ENCODE peak calls at places on chromosome 20, in four cellular contexts. One of them, this sample, is unnamed.

GRCh38 chr20:14775778-14776177 is 438.4 kb upstream of the FLRT3 start:
- DNase-seq in cardiac muscle cell: peak; percentile 35
- DNase-seq in body of pancreas: peak; percentile 22
- DNase-seq in HCT116: peak; percentile 8
- DNase-seq in this sample: no peak

GRCh38 chr20:53706511-53707031 is 112.9 kb upstream of the ZNF217 start:
- DNase-seq in cardiac muscle cell: peak; percentile 55
- DNase-seq in body of pancreas: no peak
- DNase-seq in HCT116: no peak
- DNase-seq in this sample: no peak

GRCh38 chr20:37925265-37926165 is 22.6 kb downstream of the VSTM2L start:
- DNase-seq in cardiac muscle cell: no peak
- DNase-seq in body of pancreas: no peak
- DNase-seq in HCT116: no peak
- DNase-seq in this sample: no peak

GRCh38 chr20:48821261-48821910 is 6.4 kb downstream of the PREX1 start:
- DNase-seq in cardiac muscle cell: no peak
- DNase-seq in body of pancreas: no peak
- DNase-seq in HCT116: no peak
- DNase-seq in this sample: no peak

GRCh38 chr20:46458891-46459750 is 52.7 kb upstream of the ELMO2 start:
- DNase-seq in cardiac muscle cell: peak; percentile 34
- DNase-seq in body of pancreas: peak; percentile 73
- DNase-seq in HCT116: no peak
- DNase-seq in this sample: peak; percentile 47

GRCh38 chr20:10040070-10040970 is 5.5 kb downstream of the ANKEF1 start:
- DNase-seq in cardiac muscle cell: peak; percentile 42
- DNase-seq in body of pancreas: no peak
- DNase-seq in HCT116: peak; percentile 50
- DNase-seq in this sample: no peak

GRCh38 chr20:14583413-14583812 is 246.0 kb upstream of the FLRT3 start:
- DNase-seq in cardiac muscle cell: no peak
- DNase-seq in body of pancreas: no peak
- DNase-seq in HCT116: peak; percentile 15
- DNase-seq in this sample: no peak

GRCh38 chr20:22890605-22891300 is 144.4 kb upstream of the SSTR4 start:
- DNase-seq in cardiac muscle cell: no peak
- DNase-seq in body of pancreas: no peak
- DNase-seq in HCT116: no peak
- DNase-seq in this sample: no peak

GRCh38 chr20:32501709-32502108 is 83.4 kb downstream of the NOL4L start:
- DNase-seq in cardiac muscle cell: peak; percentile 28
- DNase-seq in body of pancreas: no peak
- DNase-seq in HCT116: no peak
- DNase-seq in this sample: no peak

GRCh38 chr20:38033330-38034107 is at the start of the genes RPRD1B and TTI1:
- DNase-seq in cardiac muscle cell: peak; percentile 89
- DNase-seq in body of pancreas: peak; percentile 91
- DNase-seq in HCT116: peak; percentile 80
- DNase-seq in this sample: peak; percentile 97

GRCh38 chr20:3729811-3730550 is 2.5 kb upstream of the HSPA12B start:
- DNase-seq in cardiac muscle cell: no peak
- DNase-seq in body of pancreas: no peak
- DNase-seq in HCT116: no peak
- DNase-seq in this sample: no peak

GRCh38 chr20:38658879-38659612 is 57.4 kb downstream of the ARHGAP40 start:
- DNase-seq in cardiac muscle cell: peak; percentile 32
- DNase-seq in body of pancreas: peak; percentile 32
- DNase-seq in HCT116: peak; percentile 43
- DNase-seq in this sample: peak; percentile 16

GRCh38 chr20:37309941-37310590 is 20.6 kb downstream of the MANBAL start:
- DNase-seq in cardiac muscle cell: no peak
- DNase-seq in body of pancreas: no peak
- DNase-seq in HCT116: no peak
- DNase-seq in this sample: no peak

GRCh38 chr20:24135786-24136185 is 147.2 kb upstream of the GGTLC1 start:
- DNase-seq in cardiac muscle cell: no peak
- DNase-seq in body of pancreas: no peak
- DNase-seq in HCT116: no peak
- DNase-seq in this sample: no peak

GRCh38 chr20:45394221-45395113 is 13.6 kb upstream of the DBNDD2 start:
- DNase-seq in cardiac muscle cell: no peak
- DNase-seq in body of pancreas: no peak
- DNase-seq in HCT116: no peak
- DNase-seq in this sample: no peak

GRCh38 chr20:51525241-51526104 is 17.0 kb downstream of the NFATC2 start:
- DNase-seq in cardiac muscle cell: no peak
- DNase-seq in body of pancreas: no peak
- DNase-seq in HCT116: no peak
- DNase-seq in this sample: peak; percentile 81

GRCh38 chr20:21179796-21180195 is 53.9 kb downstream of the KIZ start:
- DNase-seq in cardiac muscle cell: peak; percentile 50
- DNase-seq in body of pancreas: no peak
- DNase-seq in HCT116: no peak
- DNase-seq in this sample: no peak

GRCh38 chr20:5770240-5770986 is 20.2 kb downstream of the SHLD1 start:
- DNase-seq in cardiac muscle cell: peak; percentile 21
- DNase-seq in body of pancreas: no peak
- DNase-seq in HCT116: no peak
- DNase-seq in this sample: no peak

GRCh38 chr20:11555510-11555909 is 362.2 kb upstream of the BTBD3 start:
- DNase-seq in cardiac muscle cell: no peak
- DNase-seq in body of pancreas: no peak
- DNase-seq in HCT116: no peak
- DNase-seq in this sample: no peak

GRCh38 chr20:576156-576555 is 32.6 kb upstream of the CSNK2A1 start:
- DNase-seq in cardiac muscle cell: no peak
- DNase-seq in body of pancreas: no peak
- DNase-seq in HCT116: no peak
- DNase-seq in this sample: no peak

GRCh38 chr20:24979036-24979960 is 13.3 kb downstream of the APMAP start:
- DNase-seq in cardiac muscle cell: no peak
- DNase-seq in body of pancreas: no peak
- DNase-seq in HCT116: no peak
- DNase-seq in this sample: no peak

GRCh38 chr20:32973077-32973717 is 31.0 kb downstream of the SUN5 start:
- DNase-seq in cardiac muscle cell: no peak
- DNase-seq in body of pancreas: no peak
- DNase-seq in HCT116: no peak
- DNase-seq in this sample: no peak

GRCh38 chr20:653590-654426 is 808 bp upstream of the SRXN1 start:
- DNase-seq in cardiac muscle cell: no peak
- DNase-seq in body of pancreas: peak; percentile 22
- DNase-seq in HCT116: no peak
- DNase-seq in this sample: no peak

GRCh38 chr20:61166324-61166723 is 85.7 kb upstream of the CDH4 start:
- DNase-seq in cardiac muscle cell: no peak
- DNase-seq in body of pancreas: no peak
- DNase-seq in HCT116: no peak
- DNase-seq in this sample: no peak

GRCh38 chr20:46139908-46140482 is 21.9 kb downstream of the CD40 start:
- DNase-seq in cardiac muscle cell: no peak
- DNase-seq in body of pancreas: no peak
- DNase-seq in HCT116: no peak
- DNase-seq in this sample: no peak

GRCh38 chr20:7985916-7986315 is 33.6 kb downstream of the TMX4 start:
- DNase-seq in cardiac muscle cell: no peak
- DNase-seq in body of pancreas: no peak
- DNase-seq in HCT116: no peak
- DNase-seq in this sample: no peak

GRCh38 chr20:31920275-31920855 is 31.5 kb downstream of the PDRG1 start:
- DNase-seq in cardiac muscle cell: no peak
- DNase-seq in body of pancreas: no peak
- DNase-seq in HCT116: no peak
- DNase-seq in this sample: no peak

GRCh38 chr20:10306440-10307358 is 88.1 kb downstream of the SNAP25 start:
- DNase-seq in cardiac muscle cell: peak; percentile 92
- DNase-seq in body of pancreas: no peak
- DNase-seq in HCT116: no peak
- DNase-seq in this sample: no peak

GRCh38 chr20:47455133-47456040 is 46.3 kb upstream of the NCOA3 start:
- DNase-seq in cardiac muscle cell: peak; percentile 36
- DNase-seq in body of pancreas: no peak
- DNase-seq in HCT116: no peak
- DNase-seq in this sample: no peak

GRCh38 chr20:9412309-9412708 is 102.1 kb upstream of the LAMP5 start:
- DNase-seq in cardiac muscle cell: no peak
- DNase-seq in body of pancreas: no peak
- DNase-seq in HCT116: no peak
- DNase-seq in this sample: no peak

GRCh38 chr20:33474097-33474846 is 15.6 kb upstream of the CBFA2T2 start:
- DNase-seq in cardiac muscle cell: peak; percentile 20
- DNase-seq in body of pancreas: no peak
- DNase-seq in HCT116: no peak
- DNase-seq in this sample: no peak

GRCh38 chr20:23340524-23340923 is 10.1 kb upstream of the NXT1 start:
- DNase-seq in cardiac muscle cell: peak; percentile 80
- DNase-seq in body of pancreas: no peak
- DNase-seq in HCT116: peak; percentile 54
- DNase-seq in this sample: peak; percentile 76

GRCh38 chr20:21102691-21103311 is 3.4 kb downstream of the LINC00237 start:
- DNase-seq in cardiac muscle cell: peak; percentile 31
- DNase-seq in body of pancreas: peak; percentile 47
- DNase-seq in HCT116: no peak
- DNase-seq in this sample: peak; percentile 66

DNA sequence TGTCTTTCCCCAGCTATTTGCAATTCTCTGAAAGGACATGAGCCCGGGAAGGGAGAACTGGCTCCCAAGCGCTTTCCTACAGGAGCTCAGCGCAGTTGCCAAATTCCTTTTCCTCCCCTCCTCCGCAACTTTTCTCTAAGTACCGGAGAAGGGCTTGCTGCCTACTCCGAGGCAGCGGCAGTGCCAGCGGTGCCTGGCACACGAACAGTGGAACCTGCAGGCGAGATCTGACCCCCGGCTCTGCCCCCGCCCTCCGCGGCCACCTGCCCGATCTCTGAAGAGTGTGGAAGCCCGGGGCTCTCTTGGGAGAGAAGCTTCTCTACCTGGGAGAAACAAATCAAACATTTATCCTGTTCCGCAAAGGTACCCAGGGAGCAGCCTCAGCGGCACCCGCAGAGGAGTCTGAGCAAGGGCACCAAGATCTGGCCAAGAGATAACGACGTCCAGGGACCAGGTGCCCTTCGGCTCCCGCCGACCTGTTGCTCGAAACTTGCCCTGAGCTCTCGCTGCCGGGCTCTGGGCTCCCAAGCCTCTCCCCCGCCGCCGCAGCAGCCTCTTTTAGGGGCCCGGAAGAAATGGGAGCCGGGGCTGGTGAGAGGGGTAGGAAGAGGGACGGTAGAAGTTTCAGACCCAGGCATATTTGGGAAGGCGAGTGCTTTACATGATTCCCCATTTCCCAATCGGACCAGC is 2.1 kb downstream of the CBLN4 start:
- DNase-seq in cardiac muscle cell: no peak
- DNase-seq in body of pancreas: no peak
- DNase-seq in HCT116: no peak
- DNase-seq in this sample: no peak
- H3K4me3 ChIP-seq in cardiac muscle cell: no peak overlapping the region
- H3K4me3 ChIP-seq in body of pancreas: no peak overlapping the region
- H3K4me3 ChIP-seq in HCT116: no peak overlapping the region
- H3K4me3 ChIP-seq in this sample: no peak overlapping the region

GRCh38 chr20:57713951-57714350 is 4.1 kb upstream of the PMEPA1 start:
- DNase-seq in cardiac muscle cell: no peak
- DNase-seq in body of pancreas: no peak
- DNase-seq in HCT116: no peak
- DNase-seq in this sample: peak; percentile 72

GRCh38 chr20:57713505-57713903 is 3.7 kb upstream of the PMEPA1 start:
- DNase-seq in cardiac muscle cell: no peak
- DNase-seq in body of pancreas: no peak
- DNase-seq in HCT116: no peak
- DNase-seq in this sample: no peak

GRCh38 chr20:57716202-57716601 is 6.4 kb upstream of the PMEPA1 start:
- DNase-seq in cardiac muscle cell: peak; percentile 20
- DNase-seq in body of pancreas: no peak
- DNase-seq in HCT116: no peak
- DNase-seq in this sample: no peak

GRCh38 chr20:57715268-57715904 is 5.6 kb upstream of the PMEPA1 start:
- DNase-seq in cardiac muscle cell: no peak
- DNase-seq in body of pancreas: no peak
- DNase-seq in HCT116: no peak
- DNase-seq in this sample: no peak

GRCh38 chr20:57714409-57715267 is 4.8 kb upstream of the PMEPA1 start:
- DNase-seq in cardiac muscle cell: peak; percentile 57
- DNase-seq in body of pancreas: no peak
- DNase-seq in HCT116: no peak
- DNase-seq in this sample: no peak
- H3K27ac ChIP-seq in cardiac muscle cell: no peak overlapping the region
- H3K27ac ChIP-seq in body of pancreas: peak overlapping the region; percentile 40
- H3K27ac ChIP-seq in HCT116: no peak overlapping the region
- H3K27ac ChIP-seq in this sample: peak overlapping the region; percentile 92

GRCh38 chr20:62479218-62479617 is 3.4 kb upstream of the GATA5 start:
- DNase-seq in cardiac muscle cell: no peak
- DNase-seq in body of pancreas: no peak
- DNase-seq in HCT116: no peak
- DNase-seq in this sample: no peak

GRCh38 chr20:62481441-62482135 is 5.8 kb upstream of the GATA5 start:
- DNase-seq in cardiac muscle cell: no peak
- DNase-seq in body of pancreas: no peak
- DNase-seq in HCT116: no peak
- DNase-seq in this sample: no peak

GRCh38 chr20:62482136-62482833 is 6.5 kb upstream of the GATA5 start:
- DNase-seq in cardiac muscle cell: no peak
- DNase-seq in body of pancreas: no peak
- DNase-seq in HCT116: no peak
- DNase-seq in this sample: no peak

GRCh38 chr20:62477669-62478450 is 2.1 kb upstream of the GATA5 start:
- DNase-seq in cardiac muscle cell: no peak
- DNase-seq in body of pancreas: no peak
- DNase-seq in HCT116: no peak
- DNase-seq in this sample: no peak

DNA sequence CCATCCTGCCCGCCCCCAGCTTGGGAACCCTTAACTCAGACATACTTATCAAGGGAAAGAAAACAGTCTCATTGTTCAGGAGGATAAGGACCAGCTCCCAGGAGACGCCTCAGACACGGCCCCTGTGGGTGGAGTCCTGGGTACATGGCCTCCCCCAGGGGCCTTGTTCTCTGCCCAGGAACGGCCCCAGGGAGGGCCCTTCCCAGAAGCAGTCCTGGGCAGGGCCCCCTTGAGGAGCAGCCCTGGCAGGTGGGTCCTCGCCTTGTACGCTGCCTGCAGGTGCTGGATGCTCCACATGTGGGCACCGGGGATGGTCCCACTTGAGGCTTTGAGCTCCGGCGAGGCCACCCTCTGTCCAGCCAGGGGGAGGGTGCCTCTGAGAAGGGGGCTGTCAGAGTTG is 4.5 kb upstream of the GATA5 start:
- DNase-seq in cardiac muscle cell: peak; percentile 23
- DNase-seq in body of pancreas: no peak
- DNase-seq in HCT116: no peak
- DNase-seq in this sample: no peak
- H3K27me3 ChIP-seq in cardiac muscle cell: no peaks in the 10 kb centered on the region
- H3K27me3 ChIP-seq in body of pancreas: no peaks in the 10 kb centered on the region
- H3K27me3 ChIP-seq in HCT116: no peaks in the 10 kb centered on the region
- H3K27me3 ChIP-seq in this sample: no peaks in the 10 kb centered on the region

GRCh38 chr20:2509794-2510193 is 1.1 kb upstream of the ZNF343 start:
- DNase-seq in cardiac muscle cell: no peak
- DNase-seq in body of pancreas: no peak
- DNase-seq in HCT116: no peak
- DNase-seq in this sample: no peak
- H3K4me3 ChIP-seq in cardiac muscle cell: peak overlapping the region; percentile 76
- H3K4me3 ChIP-seq in body of pancreas: no peak overlapping the region
- H3K4me3 ChIP-seq in HCT116: peak overlapping the region; percentile 94
- H3K4me3 ChIP-seq in this sample: no peak overlapping the region